ENCODE peak calls at places on chromosomes 12 and 14, in ten cellular contexts. F is foreskin keratinocyte; K is HT1080; X is T-helper 17 cell; L is HTR-8/SVneo; G is naive thymus-derived CD4-positive, alpha-beta T cell; H is M059J; P is GM13977; N is nephron progenitor cell; R is sigmoid colon. B is an unnamed sample.

GRCh38 chr14:105864116-105864515 is 337.7 kb downstream of the TMEM121 start:
- DNase-seq in F (no peak), K (no peak), X (peak; percentile 2), L (no peak), G (no peak), H (no peak), P (no peak), N (no peak), R (peak; percentile 52), B (no peak)

GRCh38 chr14:21211509-21211908 is 55.6 kb upstream of the OR5AU1 start:
- DNase-seq in F (no peak), K (no peak), X (no peak), L (no peak), G (no peak), H (no peak), P (no peak), N (no peak), R (no peak), B (no peak)

GRCh38 chr12:42483534-42483857 is 106.0 kb downstream of the PRICKLE1 start:
- DNase-seq in F (peak; percentile 29), K (no peak), X (peak; percentile 11), L (peak; percentile 45), G (no peak), H (no peak), P (peak; percentile 67), N (peak; percentile 71), R (peak; percentile 69), B (no peak)

GRCh38 chr14:67554341-67554740 is 21.3 kb downstream of the PLEKHH1 start:
- DNase-seq in F (no peak), K (no peak), X (no peak), L (no peak), G (no peak), H (no peak), P (no peak), N (no peak), R (peak; percentile 17), B (no peak)

GRCh38 chr12:14845350-14845750 is 2.0 kb upstream of the ART4 start:
- DNase-seq in F (peak; percentile 44), K (peak; percentile 63), X (no peak), L (no peak), G (peak; percentile 62), H (peak; percentile 70), P (peak; percentile 58), N (peak; percentile 39), R (no peak), B (peak; percentile 30)

GRCh38 chr12:57550628-57551549 is 1.0 kb downstream of the KIF5A start:
- DNase-seq in F (no peak), K (no peak), X (no peak), L (no peak), G (no peak), H (no peak), P (no peak), N (no peak), R (no peak), B (no peak)

GRCh38 chr12:58950739-58951100 is 30.4 kb upstream of the LRIG3 start:
- DNase-seq in F (no peak), K (no peak), X (no peak), L (no peak), G (no peak), H (no peak), P (no peak), N (no peak), R (no peak), B (no peak)

GRCh38 chr14:76918176-76918750 is 92.1 kb downstream of the LRRC74A start:
- DNase-seq in F (no peak), K (no peak), X (no peak), L (peak; percentile 70), G (no peak), H (peak; percentile 91), P (no peak), N (no peak), R (peak; percentile 94), B (peak; percentile 77)

GRCh38 chr12:43285248-43285647 is 266.8 kb downstream of the ADAMTS20 start:
- DNase-seq in F (peak; percentile 95), K (peak; percentile 85), X (no peak), L (peak; percentile 47), G (no peak), H (peak; percentile 83), P (peak; percentile 6), N (no peak), R (no peak), B (no peak)

GRCh38 chr14:23153891-23154796 is 29.3 kb downstream of the SLC7A8 start:
- DNase-seq in F (peak; percentile 81), K (no peak), X (no peak), L (no peak), G (peak; percentile 27), H (peak; percentile 83), P (no peak), N (peak; percentile 42), R (peak; percentile 96), B (peak; percentile 90)

GRCh38 chr12:130335517-130336392 is 1.9 kb upstream of the PIWIL1 start:
- DNase-seq in F (peak; percentile 56), K (peak; percentile 28), X (no peak), L (peak; percentile 38), G (peak; percentile 64), H (peak; percentile 47), P (peak; percentile 75), N (peak; percentile 57), R (no peak), B (no peak)

GRCh38 chr12:132228535-132229422 is 84.5 kb downstream of the NOC4L start:
- DNase-seq in F (no peak), K (no peak), X (no peak), L (no peak), G (no peak), H (no peak), P (no peak), N (no peak), R (peak; percentile 60), B (no peak)

GRCh38 chr12:104183443-104183842 is 32.1 kb upstream of the TXNRD1 start:
- DNase-seq in F (no peak), K (no peak), X (no peak), L (no peak), G (no peak), H (no peak), P (no peak), N (no peak), R (no peak), B (no peak)

GRCh38 chr14:100612879-100613455 is 25.8 kb upstream of the BEGAIN start:
- DNase-seq in F (no peak), K (no peak), X (no peak), L (no peak), G (no peak), H (no peak), P (no peak), N (no peak), R (peak; percentile 40), B (no peak)